ENCODE peak calls at places on chromosome 21, in seven cellular contexts. S is transverse colon, Q is A549, M is K562, E is stomach, N is ovary, O is SK-N-SH. U is an unnamed sample.
A peak's percentile ranks its signal among the peaks of the same experiment; 100 is the strongest.

GRCh38 chr21:14259669-14260458 is 43.9 kb downstream of the RBM11 start:
- DNase-seq in M (peak; percentile 24), S (no peak), O (peak; percentile 44), N (no peak), E (no peak), Q (peak; percentile 37), U (no peak)

GRCh38 chr21:43299441-43300277 is 127.3 kb downstream of the SIK1 start:
- DNase-seq in M (no peak), N (peak; percentile 69), E (no peak), S (no peak), O (peak; percentile 69), Q (no peak), U (peak; percentile 72)

GRCh38 chr21:37373539-37373938 is 7.0 kb downstream of the DYRK1A start:
- DNase-seq in N (no peak), M (peak; percentile 38), Q (no peak), E (no peak), O (no peak), S (no peak), U (no peak)

GRCh38 chr21:20882462-20883415 is 115.5 kb upstream of the NCAM2 start:
- DNase-seq in E (peak; percentile 47), O (peak; percentile 16), S (peak; percentile 21), Q (peak; percentile 3), N (no peak), M (peak; percentile 23), U (peak; percentile 46)

GRCh38 chr21:38080888-38081287 is 164.6 kb upstream of the KCNJ6 start:
- DNase-seq in Q (no peak), M (no peak), E (no peak), S (no peak), O (no peak), N (no peak), U (no peak)

GRCh38 chr21:21463456-21463855 is 465.2 kb downstream of the NCAM2 start:
- DNase-seq in S (no peak), Q (no peak), E (no peak), N (no peak), M (no peak), O (no peak), U (no peak)

GRCh38 chr21:16302851-16303282 is 573.1 kb downstream of the USP25 start:
- DNase-seq in S (no peak), N (peak; percentile 70), Q (peak; percentile 53), O (no peak), M (no peak), E (no peak), U (no peak)

GRCh38 chr21:23016617-23017016 is 2018.4 kb downstream of the NCAM2 start:
- DNase-seq in N (no peak), M (no peak), O (peak; percentile 27), S (no peak), E (no peak), Q (peak; percentile 0), U (no peak)

GRCh38 chr21:38121888-38122705 is 134.7 kb upstream of the KCNJ15 start:
- DNase-seq in Q (no peak), N (no peak), S (no peak), E (no peak), M (peak; percentile 38), O (no peak), U (no peak)

GRCh38 chr21:38669186-38669585 is 136.5 kb upstream of the ETS2 start:
- DNase-seq in N (no peak), Q (peak; percentile 47), M (peak; percentile 23), E (no peak), O (peak; percentile 42), S (peak; percentile 24), U (no peak)

GRCh38 chr21:17949395-17949794 is 130.2 kb upstream of the C21orf91 start:
- DNase-seq in E (no peak), N (no peak), Q (no peak), O (no peak), M (no peak), S (no peak), U (no peak)

GRCh38 chr21:35256468-35256988 is 207.4 kb upstream of the RUNX1 start:
- DNase-seq in M (no peak), E (peak; percentile 95), O (peak; percentile 5), N (peak; percentile 85), Q (peak; percentile 86), S (peak; percentile 78), U (peak; percentile 60)

GRCh38 chr21:40950970-40951369 is 104.0 kb upstream of the DSCAM start:
- DNase-seq in N (no peak), O (no peak), Q (no peak), S (no peak), M (no peak), E (no peak), U (no peak)

GRCh38 chr21:41369105-41369914 is 7.5 kb downstream of the MX2 start:
- DNase-seq in O (peak; percentile 42), Q (no peak), N (peak; percentile 20), S (no peak), M (no peak), E (no peak), U (no peak)

GRCh38 chr21:17679002-17679600 is 66.4 kb upstream of the BTG3 start:
- DNase-seq in Q (peak; percentile 56), S (no peak), N (no peak), M (peak; percentile 68), O (peak; percentile 56), E (no peak), U (no peak)

GRCh38 chr21:34024382-34024693 is 49.0 kb upstream of the MRPS6 start:
- DNase-seq in E (no peak), S (no peak), N (no peak), O (no peak), Q (no peak), M (no peak), U (no peak)

GRCh38 chr21:16046625-16047340 is 317.0 kb downstream of the USP25 start:
- DNase-seq in Q (no peak), N (no peak), O (no peak), S (no peak), E (no peak), M (no peak), U (no peak)

GRCh38 chr21:8992731-8993174 is 1528.6 kb upstream of the TPTE start:
- DNase-seq in O (no peak), M (peak; percentile 44), E (no peak), S (no peak), N (no peak), Q (peak; percentile 97), U (no peak)

GRCh38 chr21:15687208-15687607 is 42.6 kb upstream of the USP25 start:
- DNase-seq in S (no peak), O (no peak), E (no peak), N (no peak), Q (no peak), M (no peak), U (no peak)

GRCh38 chr21:27648560-27648959 is 681.7 kb upstream of the ADAMTS5 start:
- DNase-seq in E (no peak), N (no peak), M (no peak), O (no peak), Q (no peak), S (no peak), U (no peak)

GRCh38 chr21:41927727-41928409 is 25.9 kb downstream of the C2CD2 start:
- DNase-seq in N (no peak), E (no peak), S (no peak), O (no peak), Q (no peak), M (no peak), U (no peak)

GRCh38 chr21:16194851-16195251 is 465.1 kb downstream of the USP25 start:
- DNase-seq in E (no peak), O (no peak), M (no peak), N (no peak), S (no peak), Q (peak; percentile 40), U (peak; percentile 33)

GRCh38 chr21:15249285-15249993 is 184.6 kb upstream of the NRIP1 start:
- DNase-seq in O (no peak), S (no peak), N (no peak), M (no peak), E (no peak), Q (no peak), U (no peak)

GRCh38 chr21:34128124-34128523 is 54.7 kb downstream of the MRPS6 start:
- DNase-seq in Q (no peak), E (no peak), S (no peak), N (no peak), M (no peak), O (no peak), U (no peak)

GRCh38 chr21:33198346-33199135 is 31.2 kb upstream of the IFNAR2 start:
- DNase-seq in S (peak; percentile 35), E (no peak), Q (no peak), O (no peak), N (peak; percentile 27), M (no peak), U (peak; percentile 50)

GRCh38 chr21:38295997-38296764 is 39.4 kb downstream of the KCNJ15 start:
- DNase-seq in O (no peak), M (no peak), E (no peak), Q (no peak), S (no peak), N (no peak), U (no peak)

GRCh38 chr21:42892582-42892930 is 553 bp upstream of the NDUFV3 start:
- DNase-seq in Q (no peak), E (no peak), M (no peak), N (no peak), S (no peak), O (no peak), U (no peak)

GRCh38 chr21:28754127-28754611 is 238.5 kb downstream of the LTN1 start:
- DNase-seq in Q (no peak), E (no peak), S (peak; percentile 8), M (no peak), N (peak; percentile 46), O (no peak), U (no peak)
- TF ChIP-seq EP300 in Q (no peak), E (no peak), S (peak; percentile 55), M (no peak), N (no peak), O (peak; percentile 82), U (no peak)

DNA sequence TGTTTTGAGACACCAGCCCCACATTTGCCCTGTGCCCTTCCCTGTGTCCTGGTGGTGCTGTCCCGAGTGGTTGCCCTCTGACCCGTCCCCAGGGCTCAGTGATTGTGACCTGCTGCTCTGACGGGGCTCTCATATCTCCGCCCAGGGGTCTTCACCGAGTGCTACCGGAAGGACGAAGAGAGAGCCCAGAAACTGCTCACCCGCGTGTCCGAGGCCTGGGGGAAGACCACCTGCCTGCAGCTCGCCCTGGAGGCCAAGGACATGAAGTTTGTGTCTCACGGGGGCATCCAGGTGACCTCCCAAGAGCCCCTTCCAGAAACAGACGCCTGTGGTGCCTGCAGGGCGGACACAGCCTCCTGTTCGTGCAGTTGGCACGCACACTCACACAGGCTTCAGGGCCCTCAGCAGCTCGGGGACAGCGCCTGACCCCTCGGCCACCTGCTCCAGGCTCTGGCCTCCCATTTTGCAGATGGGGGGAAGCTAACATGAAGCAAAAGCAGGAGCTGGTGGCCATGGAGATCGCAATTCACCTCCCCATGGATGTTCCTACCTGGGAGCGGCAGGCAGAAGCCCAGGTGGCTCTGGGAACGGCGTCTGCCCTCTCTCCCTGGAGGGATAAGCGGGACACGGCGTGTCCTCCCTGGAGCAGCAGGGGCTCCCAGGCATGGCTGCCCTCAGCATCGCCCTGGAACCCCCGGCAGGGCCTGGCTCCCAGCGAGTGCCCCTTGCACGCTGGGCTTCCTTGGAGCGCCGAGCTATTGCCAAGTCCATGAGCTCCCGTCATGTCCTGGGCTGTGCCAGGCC is 45.9 kb downstream of the TRPM2 start:
- DNase-seq in S (no peak), Q (no peak), E (no peak), M (no peak), N (no peak), O (peak; percentile 17), U (no peak)
- TF ChIP-seq CTCF in S (no peak), Q (no peak), E (no peak), M (no peak), N (no peak), O (no peak), U (no peak)

GRCh38 chr21:25790122-25790951 is 55.6 kb downstream of the GABPA start:
- DNase-seq in M (no peak), N (no peak), S (no peak), E (no peak), O (peak; percentile 52), Q (peak; percentile 44), U (peak; percentile 5)
- TF ChIP-seq EP300 in M (no peak), N (no peak), S (no peak), E (no peak), O (no peak), Q (no peak), U (no peak)

GRCh38 chr21:46256501-46256994 is 28.0 kb upstream of the LSS start:
- DNase-seq in N (no peak), S (no peak), Q (no peak), E (no peak), O (no peak), M (no peak), U (no peak)
- TF ChIP-seq CTCF in N (no peak), S (no peak), Q (no peak), E (no peak), O (no peak), M (no peak), U (no peak)

U was measured in tibial nerve.